ENCODE peak calls at places on chromosomes 13 and 19, in five cellular contexts. L, H, W, B and Z are unnamed samples.

GRCh38 chr19:29278716-29279115 is 65.8 kb upstream of the UQCRFS1 start:
- DNase-seq in H (no peak), B (no peak), W (no peak), L (no peak), Z (no peak)

GRCh38 chr13:73934215-73934623 is 200.0 kb downstream of the KLF12 start:
- DNase-seq in B (no peak), W (peak; percentile 43), L (no peak), H (no peak), Z (no peak)

GRCh38 chr13:99955747-99956472 is 15.7 kb downstream of the ZIC5 start:
- DNase-seq in L (no peak), H (no peak), B (no peak), W (peak; percentile 17), Z (no peak)

GRCh38 chr19:52270266-52270885 is 989 bp downstream of the ZNF766 start:
- DNase-seq in H (no peak), W (peak; percentile 17), L (peak; percentile 12), B (no peak), Z (no peak)

GRCh38 chr13:37960427-37960826 is 90.9 kb upstream of the TRPC4 start:
- DNase-seq in H (no peak), B (no peak), L (no peak), W (peak; percentile 1), Z (no peak)

GRCh38 chr13:110391273-110391672 is 84.2 kb downstream of the COL4A2 start:
- DNase-seq in H (no peak), B (no peak), L (no peak), W (peak; percentile 76), Z (no peak)

GRCh38 chr13:49690990-49691886 is at the start of gene EBPL:
- DNase-seq in L (peak; percentile 96), B (peak; percentile 97), H (peak; percentile 95), W (peak; percentile 86), Z (peak; percentile 99)

GRCh38 chr13:73069206-73069815 is 10.5 kb downstream of the KLF5 start:
- DNase-seq in H (no peak), B (no peak), W (peak; percentile 60), L (no peak), Z (no peak)

GRCh38 chr13:39095500-39095899 is 57.2 kb downstream of the NHLRC3 start:
- DNase-seq in W (no peak), H (no peak), L (no peak), B (no peak), Z (no peak)

GRCh38 chr13:21164631-21165030 is 11.7 kb downstream of the SKA3 start:
- DNase-seq in W (peak; percentile 54), H (no peak), L (no peak), B (no peak), Z (no peak)

GRCh38 chr19:52600639-52601024 is 30.5 kb downstream of the ZNF701 start:
- DNase-seq in B (peak; percentile 21), L (peak; percentile 77), W (peak; percentile 3), H (no peak), Z (peak; percentile 87)

GRCh38 chr13:101417043-101417406 is 717 bp upstream of the NALCN start:
- DNase-seq in H (no peak), W (peak; percentile 84), B (no peak), L (no peak), Z (no peak)

GRCh38 chr13:97822377-97822776 is 131.1 kb upstream of the IPO5 start:
- DNase-seq in B (no peak), L (no peak), W (no peak), H (no peak), Z (no peak)

GRCh38 chr13:50410921-50411712 is 395.9 kb downstream of the KCNRG start:
- DNase-seq in H (no peak), B (no peak), W (peak; percentile 86), L (no peak), Z (no peak)

GRCh38 chr19:12230751-12231733 is 63.6 kb downstream of the ZNF44 start:
- DNase-seq in H (no peak), L (no peak), B (no peak), W (no peak), Z (no peak)

GRCh38 chr13:110126391-110126961 is 180.5 kb downstream of the COL4A1 start:
- DNase-seq in W (peak; percentile 98), H (peak; percentile 58), B (no peak), L (no peak), Z (peak; percentile 86)

GRCh38 chr19:14061081-14061749 is 661 bp downstream of the PALM3 start:
- DNase-seq in H (no peak), B (no peak), W (no peak), L (no peak), Z (no peak)

GRCh38 chr13:110231348-110232047 is 75.5 kb downstream of the COL4A1 start:
- DNase-seq in B (no peak), L (no peak), W (no peak), H (no peak), Z (no peak)

GRCh38 chr13:94128430-94128829 is 351.1 kb downstream of the DCT start:
- DNase-seq in W (no peak), L (no peak), H (peak; percentile 21), B (peak; percentile 40), Z (peak; percentile 44)

GRCh38 chr13:94703721-94704314 is 8.5 kb downstream of the SOX21 start:
- DNase-seq in B (no peak), H (no peak), W (no peak), L (no peak), Z (no peak)

DNA sequence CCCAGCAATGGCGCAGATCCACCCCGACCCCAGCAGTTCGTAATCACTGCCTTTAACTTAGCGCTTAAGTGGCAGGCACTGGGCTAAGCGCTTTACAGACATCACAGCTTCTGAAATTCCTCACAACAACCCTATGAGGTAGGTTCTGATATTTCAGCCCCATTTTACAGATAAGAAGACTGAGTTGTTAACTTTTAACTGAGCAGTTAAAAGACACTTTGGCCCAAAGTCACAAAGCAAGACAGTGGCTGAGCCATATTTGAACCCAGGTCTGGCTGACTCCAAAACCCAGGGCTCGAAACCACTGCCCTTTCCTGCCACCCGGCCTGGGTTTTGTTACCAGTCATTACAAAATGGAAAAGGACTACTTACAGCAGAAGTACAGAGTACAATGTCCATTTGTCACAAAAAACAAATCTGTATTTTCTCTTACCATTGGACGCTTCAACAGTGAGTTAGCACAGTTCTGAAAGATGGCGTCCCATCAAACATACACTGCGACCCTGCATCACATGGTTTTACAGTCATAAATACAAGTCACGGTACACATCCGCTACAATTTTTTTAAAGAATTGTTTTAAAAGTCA is 8.5 kb downstream of the HNRNPL start:
- DNase-seq in L (no peak), H (no peak), B (no peak), W (no peak), Z (no peak)
- TF ChIP-seq POLR2A in L (no peak), H (no peak), B (no peak), W (no peak), Z (no peak)

DNA sequence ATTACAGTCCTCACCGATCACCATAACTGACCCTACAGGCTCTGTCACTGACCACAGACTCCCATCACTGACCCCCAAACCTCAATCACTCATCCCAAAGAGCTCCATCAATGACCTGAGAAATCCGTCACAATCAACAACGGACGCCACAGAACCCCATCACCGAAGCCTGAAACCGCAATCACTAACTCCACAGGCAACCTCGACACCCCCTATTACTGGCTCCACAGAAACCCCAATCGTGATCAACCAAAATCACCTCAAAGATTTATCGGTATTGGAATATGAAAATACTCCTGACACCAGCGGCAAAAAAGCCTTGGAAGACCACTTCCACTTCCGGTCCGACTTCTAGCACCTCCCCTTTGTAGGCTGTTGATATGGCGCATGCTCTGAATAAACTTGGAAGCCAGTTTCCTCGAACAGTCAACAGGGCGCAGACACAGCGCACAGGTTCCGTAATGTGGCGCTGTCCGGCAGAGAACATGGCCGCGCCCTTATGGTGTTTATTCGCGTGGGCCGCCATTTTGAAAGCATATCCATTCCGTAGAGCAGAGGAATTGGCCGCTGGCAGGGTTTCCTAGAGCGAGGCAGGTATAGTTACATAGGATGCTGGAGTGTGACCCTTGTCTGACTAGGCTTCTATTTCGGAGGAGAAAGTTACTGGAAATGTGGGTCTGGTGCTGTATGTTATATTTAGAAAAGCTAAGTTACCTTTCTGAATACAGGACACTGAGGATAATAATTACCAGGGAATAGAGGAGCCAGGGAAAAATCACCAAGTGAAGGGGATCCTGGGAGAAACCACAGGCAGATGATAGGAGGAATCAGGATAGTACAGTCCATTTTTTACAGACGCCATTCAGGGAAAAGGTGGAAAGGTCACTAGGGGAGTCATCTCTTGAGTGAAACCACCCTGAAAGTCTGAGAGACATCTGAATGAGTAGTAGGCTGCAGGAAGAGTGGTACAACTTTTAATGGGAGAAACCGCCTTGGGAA is at the start of gene ZNF585A:
- DNase-seq in L (peak; percentile 92), B (peak; percentile 98), H (peak; percentile 93), W (peak; percentile 97), Z (peak; percentile 97)
- TF ChIP-seq CTCF in L (peak; percentile 36), B (no peak), H (peak; percentile 39), W (peak; percentile 25), Z (no peak)

GRCh38 chr19:35901055-35901644 is 810 bp upstream of the NFKBID start:
- DNase-seq in H (no peak), L (no peak), B (no peak), W (peak; percentile 51), Z (no peak)

GRCh38 chr19:35899547-35900214 is 659 bp downstream of the NFKBID start:
- DNase-seq in B (peak; percentile 85), H (peak; percentile 75), L (peak; percentile 89), W (peak; percentile 81), Z (peak; percentile 95)

GRCh38 chr19:35902870-35903475 is 644 bp downstream of the HCST start:
- DNase-seq in B (no peak), W (no peak), H (no peak), L (no peak), Z (no peak)

GRCh38 chr19:35903550-35904179 is 1.3 kb downstream of the HCST start:
- DNase-seq in W (peak; percentile 73), L (peak; percentile 86), H (peak; percentile 40), B (peak; percentile 75), Z (peak; percentile 83)

DNA sequence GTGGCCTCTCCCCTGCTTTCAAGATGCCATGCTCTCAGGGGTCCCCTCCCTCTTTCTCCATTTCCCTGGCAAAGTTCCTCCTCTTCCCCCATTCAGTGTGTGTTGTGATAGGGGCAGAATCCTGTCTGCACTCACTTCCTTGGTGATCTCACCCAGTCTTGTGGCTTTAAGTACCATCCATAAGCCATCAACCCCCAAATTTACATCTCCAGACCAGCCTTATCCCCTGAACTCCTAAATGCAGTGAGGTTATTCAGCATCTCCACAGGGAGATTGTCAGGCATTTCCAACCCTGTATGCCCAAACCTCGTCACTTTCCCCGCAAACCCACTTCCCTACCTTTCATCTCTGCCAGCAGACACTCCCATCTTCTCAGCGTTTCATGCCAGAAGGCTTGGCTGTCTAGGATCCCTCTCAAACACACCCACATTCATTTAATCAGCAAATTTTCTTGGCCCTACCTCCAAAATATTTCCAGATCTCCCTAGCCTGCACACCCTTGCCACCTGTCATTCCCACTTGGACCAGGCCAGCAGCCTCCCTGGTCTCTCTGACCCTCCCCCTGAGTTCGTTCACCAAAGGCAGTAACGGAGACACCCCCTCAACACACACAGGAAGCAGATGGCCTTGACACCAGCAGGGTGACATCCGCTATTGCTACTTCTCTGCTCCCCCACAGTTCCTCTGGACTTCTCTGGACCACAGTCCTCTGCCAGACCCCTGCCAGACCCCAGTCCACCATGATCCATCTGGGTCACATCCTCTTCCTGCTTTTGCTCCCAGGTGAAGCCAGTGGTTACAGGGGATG is at the start of gene HCST:
- DNase-seq in W (peak; percentile 22), L (peak; percentile 30), H (no peak), B (no peak), Z (no peak)
- H3K4me3 ChIP-seq in W (no peak within 1 kb of the TSS), L (peak within 1 kb of the TSS; percentile 31), H (no peak within 1 kb of the TSS), B (no peak within 1 kb of the TSS), Z (no peak within 1 kb of the TSS)

DNA sequence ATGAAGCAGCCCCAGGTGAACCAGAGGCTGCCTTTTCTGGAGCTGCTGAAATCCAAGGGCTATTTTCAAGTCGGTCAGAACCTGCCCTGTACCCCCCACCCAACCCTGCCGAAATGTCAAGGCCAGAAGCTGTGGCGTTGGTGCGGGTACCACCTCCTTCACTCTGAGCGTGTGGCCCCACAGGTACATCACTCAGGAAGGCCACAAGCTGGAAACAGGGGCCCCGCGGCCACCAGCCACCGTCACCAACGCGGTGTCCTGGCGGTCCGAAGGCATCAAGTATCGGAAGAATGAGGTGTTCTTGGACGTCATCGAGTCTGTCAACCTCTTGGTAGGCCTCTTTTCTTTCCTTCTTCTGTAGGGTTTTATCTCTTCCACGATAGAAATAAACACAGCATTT is 11.1 kb downstream of the AP1M1 start:
- DNase-seq in H (no peak), B (no peak), W (no peak), L (no peak), Z (no peak)
- TF ChIP-seq POLR2A in H (no peak), B (no peak), W (no peak), L (no peak), Z (no peak)